ENCODE peak calls at places on chromosome 20, in seven cellular contexts. X is psoas muscle, E is fibroblast of lung, N is hepatocyte, D is AG08396, I is choroid plexus epithelial cell, A is upper lobe of right lung. M is an unnamed sample.

GRCh38 chr20:11001767-11002540 is 328.2 kb upstream of the JAG1 start:
- DNase-seq in X (peak), A (no peak), N (peak), E (peak), D (peak), I (peak), M (peak)

GRCh38 chr20:5353624-5354496 is 37.1 kb upstream of the PROKR2 start:
- DNase-seq in N (peak), E (no peak), D (no peak), A (no peak), I (peak), X (no peak), M (no peak)

GRCh38 chr20:2749343-2749950 is 51.0 kb downstream of the CPXM1 start:
- DNase-seq in E (no peak), A (no peak), N (no peak), D (no peak), X (no peak), I (no peak), M (no peak)

GRCh38 chr20:4795394-4795793 is 73.7 kb downstream of the PRND start:
- DNase-seq in I (peak), D (peak), X (no peak), E (peak), A (no peak), N (no peak), M (no peak)

GRCh38 chr20:60749804-60750602 is 502.1 kb upstream of the CDH4 start:
- DNase-seq in D (no peak), X (no peak), N (no peak), I (no peak), E (no peak), A (no peak), M (no peak)

GRCh38 chr20:36542019-36542488 is 735 bp downstream of the MYL9 start:
- DNase-seq in D (peak), E (peak), X (peak), I (peak), N (peak), A (no peak), M (peak)

GRCh38 chr20:41309817-41310216 is 7.7 kb downstream of the ZHX3 start:
- DNase-seq in I (peak), D (peak), X (no peak), E (peak), N (no peak), A (no peak), M (no peak)

GRCh38 chr20:45508068-45508886 is 7.1 kb downstream of the SPINT3 start:
- DNase-seq in E (no peak), N (no peak), A (no peak), X (no peak), D (no peak), I (no peak), M (no peak)

GRCh38 chr20:2814076-2814475 is 711 bp upstream of the C20orf141 start:
- DNase-seq in E (no peak), X (no peak), N (no peak), D (no peak), A (no peak), I (no peak), M (no peak)

GRCh38 chr20:5845686-5846651 is 95.8 kb downstream of the SHLD1 start:
- DNase-seq in X (no peak), N (peak), A (no peak), E (peak), D (no peak), I (peak), M (no peak)

GRCh38 chr20:63255911-63256704 is 1.8 kb upstream of the NKAIN4 start:
- DNase-seq in A (no peak), E (no peak), D (no peak), X (no peak), I (no peak), N (no peak), M (no peak)

GRCh38 chr20:62487125-62487524 is 11.3 kb upstream of the GATA5 start:
- DNase-seq in I (no peak), D (no peak), A (no peak), E (no peak), N (no peak), X (no peak), M (no peak)

GRCh38 chr20:50608750-50609104 is 82.6 kb downstream of the RIPOR3 start:
- DNase-seq in I (no peak), N (no peak), A (no peak), E (no peak), D (no peak), X (no peak), M (no peak)

M was measured in left cardiac atrium.